ENCODE peak calls at places on chromosomes 6 and 20, in six cellular contexts. T, C, J, K, Z and A are unnamed samples.

GRCh38 chr20:63738687-63739128 is 868 bp upstream of the SLC2A4RG start:
- ATAC-seq in T (no peak), C (peak; percentile 1), J (peak; percentile 16), K (peak; percentile 38), Z (peak; percentile 58), A (no peak)

GRCh38 chr20:61120595-61121515 is 131.2 kb upstream of the CDH4 start:
- ATAC-seq in T (no peak), C (no peak), J (peak; percentile 80), K (peak; percentile 68), Z (peak; percentile 98), A (peak; percentile 17)

GRCh38 chr6:133362813-133363212 is 121.7 kb downstream of the EYA4 start:
- ATAC-seq in T (no peak), C (no peak), J (no peak), K (no peak), Z (no peak), A (no peak)

GRCh38 chr6:27251672-27252251 is 4.3 kb downstream of the PRSS16 start:
- ATAC-seq in T (peak; percentile 91), C (peak; percentile 97), J (peak; percentile 62), K (peak; percentile 82), Z (peak; percentile 94), A (peak; percentile 60)

GRCh38 chr20:47343007-47343472 is 13.5 kb downstream of the ZMYND8 start:
- ATAC-seq in T (no peak), C (no peak), J (peak; percentile 15), K (no peak), Z (no peak), A (peak; percentile 24)

GRCh38 chr6:6458166-6458565 is 130.4 kb upstream of the LY86 start:
- ATAC-seq in T (no peak), C (no peak), J (no peak), K (no peak), Z (no peak), A (no peak)

GRCh38 chr20:51542894-51543788 is 622 bp upstream of the NFATC2 start:
- ATAC-seq in T (no peak), C (no peak), J (no peak), K (no peak), Z (no peak), A (no peak)

GRCh38 chr20:58268936-58269619 is 40.4 kb upstream of the RAB22A start:
- ATAC-seq in T (no peak), C (no peak), J (no peak), K (no peak), Z (peak; percentile 64), A (no peak)

GRCh38 chr20:34401741-34402455 is 38.8 kb downstream of the ITCH start:
- ATAC-seq in T (no peak), C (peak; percentile 27), J (peak; percentile 49), K (no peak), Z (no peak), A (no peak)

GRCh38 chr20:4812216-4812615 is 90.5 kb downstream of the PRND start:
- ATAC-seq in T (no peak), C (no peak), J (no peak), K (no peak), Z (no peak), A (no peak)

GRCh38 chr20:21323640-21324039 is 20.5 kb downstream of the XRN2 start:
- ATAC-seq in T (peak; percentile 63), C (no peak), J (no peak), K (peak; percentile 64), Z (peak; percentile 77), A (no peak)

GRCh38 chr20:24634855-24635254 is 165.4 kb downstream of the SYNDIG1 start:
- ATAC-seq in T (peak; percentile 96), C (no peak), J (peak; percentile 83), K (peak; percentile 60), Z (peak; percentile 97), A (peak; percentile 63)

GRCh38 chr20:62991863-62992262 is 14.9 kb downstream of the BHLHE23 start:
- ATAC-seq in T (no peak), C (peak; percentile 45), J (no peak), K (no peak), Z (no peak), A (no peak)

GRCh38 chr6:129749749-129750120 is 39.8 kb upstream of the ARHGAP18 start:
- ATAC-seq in T (peak; percentile 51), C (peak; percentile 64), J (no peak), K (peak; percentile 72), Z (peak; percentile 19), A (no peak)

GRCh38 chr6:136969930-136970329 is 47.8 kb downstream of the SLC35D3 start:
- ATAC-seq in T (no peak), C (no peak), J (no peak), K (no peak), Z (no peak), A (no peak)

GRCh38 chr6:143267740-143268139 is 182.8 kb downstream of the ADAT2 start:
- ATAC-seq in T (no peak), C (no peak), J (peak; percentile 65), K (peak; percentile 44), Z (peak; percentile 64), A (no peak)

GRCh38 chr6:118899948-118900347 is 6.0 kb downstream of the ASF1A start:
- ATAC-seq in T (no peak), C (peak; percentile 44), J (no peak), K (no peak), Z (no peak), A (no peak)

GRCh38 chr6:20362623-20363022 is 39.1 kb upstream of the E2F3 start:
- ATAC-seq in T (no peak), C (no peak), J (no peak), K (no peak), Z (no peak), A (no peak)

GRCh38 chr6:128305228-128305627 is 215.2 kb downstream of the PTPRK start:
- ATAC-seq in T (no peak), C (no peak), J (no peak), K (no peak), Z (no peak), A (no peak)

GRCh38 chr6:17179246-17180073 is 77.6 kb downstream of the STMND1 start:
- ATAC-seq in T (peak; percentile 59), C (no peak), J (no peak), K (no peak), Z (no peak), A (no peak)

GRCh38 chr6:127564761-127565160 is 12.2 kb upstream of the C6orf58 start:
- ATAC-seq in T (no peak), C (no peak), J (no peak), K (no peak), Z (no peak), A (no peak)

GRCh38 chr20:7765221-7765620 is 175.0 kb downstream of the HAO1 start:
- ATAC-seq in T (no peak), C (peak; percentile 66), J (no peak), K (no peak), Z (no peak), A (no peak)

GRCh38 chr6:10837997-10838793 is at the start of gene MAK:
- ATAC-seq in T (peak; percentile 93), C (peak; percentile 89), J (peak; percentile 95), K (peak; percentile 99), Z (peak; percentile 95), A (peak; percentile 91)
- H3K27ac ChIP-seq in T (no peak within 1 kb of the TSS), C (peak within 1 kb of the TSS; percentile 66), J (peak within 1 kb of the TSS; percentile 55), K (peak within 1 kb of the TSS; percentile 76), Z (peak within 1 kb of the TSS; percentile 76), A (no peak within 1 kb of the TSS)

GRCh38 chr6:12288211-12288618 is 1.9 kb upstream of the EDN1 start:
- ATAC-seq in T (no peak), C (no peak), J (no peak), K (peak; percentile 8), Z (no peak), A (no peak)

GRCh38 chr6:12289655-12290489 is at the start of gene EDN1:
- ATAC-seq in T (peak; percentile 82), C (peak; percentile 84), J (peak; percentile 95), K (peak; percentile 94), Z (peak; percentile 87), A (peak; percentile 82)

GRCh38 chr6:12283904-12284303 is 6.3 kb upstream of the EDN1 start:
- ATAC-seq in T (peak; percentile 41), C (no peak), J (no peak), K (no peak), Z (no peak), A (no peak)

GRCh38 chr6:12288844-12289654 is 1.1 kb upstream of the EDN1 start:
- ATAC-seq in T (peak; percentile 39), C (peak; percentile 51), J (peak; percentile 25), K (peak; percentile 78), Z (peak; percentile 86), A (no peak)

DNA sequence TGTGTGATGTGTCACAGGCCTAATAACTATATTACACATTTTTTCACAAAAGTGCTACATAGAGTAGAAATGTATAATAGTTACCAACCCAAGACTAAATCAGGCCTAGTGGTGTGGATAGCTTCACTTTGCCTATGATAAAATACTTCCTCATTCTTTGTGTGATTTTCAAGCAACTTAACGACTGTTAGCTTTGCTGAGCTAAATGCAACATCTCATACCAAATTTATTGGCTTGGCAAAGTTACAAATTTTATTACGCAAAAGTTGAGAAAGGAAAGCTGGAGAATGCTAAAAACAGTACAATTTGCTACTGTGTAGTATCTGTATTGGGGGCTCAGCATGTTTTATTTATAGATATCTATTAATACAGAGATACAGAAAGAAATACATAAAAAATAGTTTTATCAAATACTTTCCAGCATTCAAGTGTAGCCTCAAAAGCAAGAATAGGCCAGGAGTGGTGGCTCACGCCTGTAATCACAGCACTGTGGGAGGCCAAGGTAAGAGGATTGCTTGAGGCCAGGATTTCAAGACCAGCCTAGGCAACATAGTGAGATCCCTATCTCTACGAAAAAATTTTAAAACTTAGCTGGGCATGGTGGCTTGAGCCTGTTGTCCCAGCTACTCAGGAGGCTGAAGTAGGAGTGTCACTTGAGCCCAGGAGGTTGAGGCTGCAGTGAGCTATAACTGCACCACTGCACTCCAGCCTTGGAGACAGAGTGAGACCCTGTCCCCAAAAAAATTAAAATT is 3.6 kb upstream of the EDN1 start:
- ATAC-seq in T (no peak), C (no peak), J (no peak), K (no peak), Z (no peak), A (no peak)
- TF ChIP-seq POLR2AphosphoS5 in T (no peak), C (no peak), J (no peak), K (no peak), Z (no peak), A (no peak)

DNA sequence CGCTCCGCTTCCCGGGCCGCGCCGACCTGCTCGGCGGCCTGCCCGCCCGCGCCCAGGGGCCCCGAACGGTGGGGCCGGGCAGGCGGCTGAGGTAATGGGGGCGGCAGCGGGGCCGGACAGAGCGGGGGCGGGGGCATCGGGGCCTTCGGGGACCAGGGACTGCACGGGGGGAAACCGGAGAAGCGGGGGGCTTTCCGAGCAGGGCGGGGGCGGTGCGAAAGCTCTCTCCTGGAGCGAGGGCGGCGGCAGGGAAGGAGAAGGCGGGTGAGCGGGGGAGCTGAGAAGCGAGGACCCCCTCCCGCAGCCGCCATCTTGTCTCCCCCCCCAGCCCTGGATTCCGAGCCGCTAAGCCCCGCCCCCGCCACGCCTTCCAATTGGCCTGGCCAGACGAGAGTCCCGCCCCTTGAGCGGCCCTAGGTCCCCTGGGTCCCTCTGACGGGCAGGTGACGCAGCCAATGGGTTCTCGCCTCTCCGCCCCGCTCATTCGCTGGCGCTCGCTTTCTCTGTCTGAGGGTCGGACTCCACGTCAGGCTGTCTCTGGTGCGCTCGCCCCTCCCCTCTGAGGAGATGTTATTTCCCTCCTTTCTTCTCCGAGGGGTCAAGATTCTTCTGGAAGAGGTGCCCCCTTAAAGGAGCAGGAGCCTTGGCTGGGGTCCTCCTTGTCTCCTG is 470 bp downstream of the BRPF3 start:
- ATAC-seq in T (peak; percentile 94), C (peak; percentile 97), J (peak; percentile 95), K (peak; percentile 98), Z (peak; percentile 98), A (peak; percentile 96)
- TF ChIP-seq POLR2A in T (no peak), C (peak; percentile 79), J (peak; percentile 75), K (peak; percentile 80), Z (peak; percentile 83), A (no peak)

DNA sequence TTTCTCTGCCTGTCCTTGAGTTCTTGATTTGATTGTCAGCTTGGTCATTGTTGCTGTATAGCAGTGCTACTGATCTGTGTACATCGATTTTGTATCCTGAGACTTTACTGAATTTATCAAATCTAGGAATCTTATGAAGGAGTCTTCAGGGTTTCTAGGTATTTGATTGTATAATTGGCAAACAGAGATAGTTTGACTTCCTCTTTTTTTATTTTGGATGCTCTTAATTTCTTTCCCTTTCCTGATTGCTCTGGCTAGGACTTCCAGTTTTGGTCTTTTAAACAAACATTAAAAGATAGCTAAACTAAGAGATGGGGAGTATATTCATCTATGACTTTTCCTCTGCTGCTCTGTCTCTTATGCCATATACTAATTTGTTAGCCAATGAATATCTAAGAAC is 62.4 kb downstream of the NCOA7 start:
- ATAC-seq in T (no peak), C (no peak), J (no peak), K (no peak), Z (no peak), A (no peak)
- H3K27ac ChIP-seq in T (no peak overlapping the region), C (no peak overlapping the region), J (no peak overlapping the region), K (no peak overlapping the region), Z (no peak overlapping the region), A (no peak overlapping the region)